ENCODE peak calls at places on chromosomes 6 and 20, in six cellular contexts. P is cardiac muscle cell; W is HTR-8/SVneo; R is stimulated activated CD4-positive, alpha-beta T cell treated with anti-CD3 and anti-CD28 coated beads, Interleukin-2, amount 100 ng/mL, for 48 hours; N is mucosa of descending colon; I is amniotic stem cell. U is an unnamed sample.

GRCh38 chr6:1872649-1873131 is 263.0 kb downstream of the FOXC1 start:
- DNase-seq in P (peak; percentile 83), W (peak; percentile 5), R (no peak), N (no peak), I (no peak), U (no peak)

GRCh38 chr6:5580736-5581568 is 319.6 kb downstream of the FARS2 start:
- DNase-seq in P (no peak), W (no peak), R (no peak), N (no peak), I (no peak), U (no peak)

GRCh38 chr20:40813213-40813510 is 124.1 kb upstream of the MAFB start:
- DNase-seq in P (no peak), W (no peak), R (no peak), N (no peak), I (no peak), U (no peak)

GRCh38 chr6:135451617-135452190 is 45.8 kb downstream of the AHI1 start:
- DNase-seq in P (peak; percentile 65), W (peak; percentile 11), R (no peak), N (no peak), I (peak; percentile 2), U (peak; percentile 22)

GRCh38 chr20:62466806-62467537 is 8.8 kb downstream of the GATA5 start:
- DNase-seq in P (no peak), W (no peak), R (no peak), N (no peak), I (no peak), U (no peak)

GRCh38 chr6:115691433-115691832 is 369.3 kb downstream of the FRK start:
- DNase-seq in P (no peak), W (no peak), R (no peak), N (no peak), I (no peak), U (no peak)

GRCh38 chr6:130298258-130298657 is 67.6 kb upstream of the TMEM200A start:
- DNase-seq in P (no peak), W (no peak), R (no peak), N (no peak), I (no peak), U (no peak)

GRCh38 chr6:166112580-166112979 is 55.1 kb downstream of the TBXT start:
- DNase-seq in P (peak; percentile 79), W (peak; percentile 64), R (no peak), N (no peak), I (no peak), U (no peak)

GRCh38 chr20:58038123-58038654 is 190.3 kb downstream of the ANKRD60 start:
- DNase-seq in P (no peak), W (no peak), R (no peak), N (no peak), I (no peak), U (no peak)

GRCh38 chr20:43799150-43799711 is 72.4 kb upstream of the GTSF1L start:
- DNase-seq in P (peak; percentile 24), W (no peak), R (no peak), N (no peak), I (no peak), U (no peak)

GRCh38 chr6:88982720-88983119 is 19.3 kb upstream of the RNGTT start:
- DNase-seq in P (peak; percentile 86), W (peak; percentile 63), R (peak; percentile 10), N (no peak), I (peak; percentile 50), U (peak; percentile 57)

GRCh38 chr6:139577991-139578604 is 203.7 kb upstream of the CITED2 start:
- DNase-seq in P (peak; percentile 55), W (peak; percentile 59), R (no peak), N (no peak), I (peak; percentile 64), U (no peak)

GRCh38 chr6:6996124-6996523 is 111.6 kb upstream of the RREB1 start:
- DNase-seq in P (no peak), W (no peak), R (no peak), N (no peak), I (no peak), U (no peak)

GRCh38 chr6:7424058-7424457 is 34.5 kb downstream of the RIOK1 start:
- DNase-seq in P (no peak), W (no peak), R (no peak), N (no peak), I (no peak), U (no peak)

GRCh38 chr6:31813463-31813849 is 1.6 kb downstream of the HSPA1L start:
- DNase-seq in P (no peak), W (no peak), R (no peak), N (peak; percentile 38), I (no peak), U (no peak)

GRCh38 chr20:50267041-50267865 is 76.6 kb downstream of the CEBPB start:
- DNase-seq in P (peak; percentile 80), W (no peak), R (no peak), N (peak; percentile 91), I (no peak), U (peak; percentile 67)

GRCh38 chr6:106750146-106750900 is 120.9 kb downstream of the QRSL1 start:
- DNase-seq in P (no peak), W (no peak), R (no peak), N (peak; percentile 54), I (no peak), U (no peak)

GRCh38 chr6:136774228-136775041 is 17.8 kb downstream of the MAP3K5 start:
- DNase-seq in P (peak; percentile 82), W (no peak), R (no peak), N (no peak), I (peak; percentile 10), U (no peak)

GRCh38 chr20:5845686-5846651 is 95.8 kb downstream of the SHLD1 start:
- DNase-seq in P (peak; percentile 73), W (no peak), R (no peak), N (no peak), I (no peak), U (no peak)

GRCh38 chr6:132298344-132298949 is 102.8 kb downstream of the MOXD1 start:
- DNase-seq in P (peak; percentile 70), W (peak; percentile 8), R (peak; percentile 13), N (no peak), I (peak; percentile 25), U (peak; percentile 36)

GRCh38 chr6:30570760-30571084 is 520 bp upstream of the ABCF1 start:
- DNase-seq in P (no peak), W (no peak), R (no peak), N (no peak), I (no peak), U (no peak)

GRCh38 chr6:42304313-42304712 is 86.7 kb upstream of the MRPS10 start:
- DNase-seq in P (no peak), W (no peak), R (no peak), N (no peak), I (no peak), U (no peak)

GRCh38 chr6:71333700-71334099 is 45.1 kb downstream of the OGFRL1 start:
- DNase-seq in P (peak; percentile 92), W (peak; percentile 39), R (no peak), N (no peak), I (peak; percentile 45), U (no peak)

GRCh38 chr20:53074811-53075314 is 102.7 kb downstream of the TSHZ2 start:
- DNase-seq in P (peak; percentile 19), W (peak; percentile 50), R (no peak), N (no peak), I (no peak), U (no peak)

GRCh38 chr20:11581271-11581670 is 336.4 kb upstream of the BTBD3 start:
- DNase-seq in P (peak; percentile 35), W (no peak), R (no peak), N (no peak), I (no peak), U (peak; percentile 22)

GRCh38 chr20:59328071-59328470 is 27.7 kb downstream of the EDN3 start:
- DNase-seq in P (no peak), W (no peak), R (no peak), N (no peak), I (no peak), U (no peak)

GRCh38 chr20:39983655-39984054 is 705.4 kb downstream of the MAFB start:
- DNase-seq in P (no peak), W (no peak), R (no peak), N (no peak), I (no peak), U (no peak)

GRCh38 chr6:166046232-166046631 is 121.4 kb downstream of the TBXT start:
- DNase-seq in P (peak; percentile 86), W (peak; percentile 18), R (no peak), N (no peak), I (no peak), U (no peak)

GRCh38 chr6:31785475-31785874 is 8.3 kb upstream of the VWA7 start:
- DNase-seq in P (no peak), W (no peak), R (no peak), N (no peak), I (no peak), U (no peak)

GRCh38 chr20:63497946-63498935 is 642 bp downstream of the EEF1A2 start:
- DNase-seq in P (no peak), W (no peak), R (no peak), N (no peak), I (no peak), U (no peak)

GRCh38 chr20:33373735-33374605 is 27.3 kb downstream of the CDK5RAP1 start:
- DNase-seq in P (peak; percentile 2), W (no peak), R (no peak), N (no peak), I (peak; percentile 10), U (no peak)

GRCh38 chr20:46739441-46740213 is 30.2 kb downstream of the SLC2A10 start:
- DNase-seq in P (no peak), W (no peak), R (no peak), N (no peak), I (no peak), U (peak; percentile 28)

U was measured in HCT116.